ENCODE peak calls at places on chromosomes 7 and 10, in four cellular contexts. X is PC-9, W is fibroblast of mammary gland, O is H1. Y is an unnamed sample.

GRCh38 chr10:101507241-101507640 is 80.8 kb downstream of the POLL start:
- DNase-seq in X (no peak), W (no peak), O (no peak), Y (no peak)

GRCh38 chr7:35487402-35487801 is 207.5 kb downstream of the HERPUD2 start:
- DNase-seq in X (no peak), W (no peak), O (no peak), Y (no peak)

GRCh38 chr7:94440460-94441039 is 45.9 kb downstream of the COL1A2 start:
- DNase-seq in X (no peak), W (peak), O (no peak), Y (no peak)

GRCh38 chr7:156639426-156640256 is 933 bp upstream of the RNF32 start:
- DNase-seq in X (no peak), W (peak), O (no peak), Y (no peak)

GRCh38 chr10:108204528-108205313 is 1040.2 kb upstream of the SORCS1 start:
- DNase-seq in X (no peak), W (peak), O (peak), Y (peak)

GRCh38 chr10:60644436-60645130 is 133.7 kb upstream of the CDK1 start:
- DNase-seq in X (no peak), W (no peak), O (no peak), Y (no peak)

GRCh38 chr10:119501690-119502089 is 40.8 kb downstream of the RGS10 start:
- DNase-seq in X (no peak), W (no peak), O (no peak), Y (no peak)

GRCh38 chr7:44581426-44581906 is 565 bp downstream of the TMED4 start:
- DNase-seq in X (peak), W (peak), O (no peak), Y (no peak)

GRCh38 chr7:16484453-16485158 is 19.1 kb upstream of the SOSTDC1 start:
- DNase-seq in X (peak), W (peak), O (no peak), Y (peak)

GRCh38 chr10:43238462-43238861 is 28.4 kb downstream of the RASGEF1A start:
- DNase-seq in X (no peak), W (no peak), O (no peak), Y (no peak)

GRCh38 chr7:1668486-1668931 is 1.6 kb upstream of the ELFN1 start:
- DNase-seq in X (peak), W (no peak), O (no peak), Y (no peak)

GRCh38 chr7:44964831-44965440 is 13.9 kb downstream of the MYO1G start:
- DNase-seq in X (no peak), W (no peak), O (no peak), Y (no peak)

GRCh38 chr7:111752022-111752582 is 189.8 kb upstream of the IMMP2L start:
- DNase-seq in X (peak), W (peak), O (no peak), Y (peak)

GRCh38 chr10:3620818-3621217 is 164.2 kb downstream of the KLF6 start:
- DNase-seq in X (no peak), W (no peak), O (no peak), Y (no peak)

GRCh38 chr10:69075431-69075830 is 12.5 kb upstream of the SRGN start:
- DNase-seq in X (no peak), W (no peak), O (no peak), Y (no peak)

GRCh38 chr10:62692085-62692484 is 112.4 kb upstream of the ADO start:
- DNase-seq in X (no peak), W (no peak), O (no peak), Y (no peak)

GRCh38 chr10:63711866-63712716 is 190.9 kb downstream of the REEP3 start:
- DNase-seq in X (peak), W (peak), O (no peak), Y (peak)

GRCh38 chr7:105230486-105230885 is 158.2 kb downstream of the SRPK2 start:
- DNase-seq in X (no peak), W (no peak), O (no peak), Y (no peak)

GRCh38 chr7:107405559-107405958 is 64.3 kb upstream of the GPR22 start:
- DNase-seq in X (peak), W (no peak), O (no peak), Y (no peak)

GRCh38 chr7:138781004-138781403 is 16.8 kb upstream of the TMEM213 start:
- DNase-seq in X (no peak), W (no peak), O (no peak), Y (no peak)

GRCh38 chr7:27409776-27410175 is 167.2 kb downstream of the EVX1 start:
- DNase-seq in X (no peak), W (peak), O (no peak), Y (peak)

GRCh38 chr7:27364344-27364758 is 121.7 kb downstream of the EVX1 start:
- DNase-seq in X (peak), W (peak), O (no peak), Y (peak)

GRCh38 chr10:132690821-132691610 is 94.9 kb downstream of the NKX6-2 start:
- DNase-seq in X (no peak), W (no peak), O (no peak), Y (no peak)

GRCh38 chr10:17143055-17143690 is 13.6 kb upstream of the CUBN start:
- DNase-seq in X (no peak), W (no peak), O (no peak), Y (peak)

GRCh38 chr7:22372863-22373262 is 15.9 kb upstream of the RAPGEF5 start:
- DNase-seq in X (peak), W (no peak), O (no peak), Y (no peak)

GRCh38 chr10:82027711-82028110 is 152.7 kb downstream of the NRG3 start:
- DNase-seq in X (no peak), W (no peak), O (no peak), Y (no peak)

GRCh38 chr7:121000091-121000983 is 11.8 kb downstream of the CPED1 start:
- DNase-seq in X (no peak), W (peak), O (no peak), Y (peak)

GRCh38 chr10:79047875-79048638 is 20.7 kb upstream of the ZMIZ1 start:
- DNase-seq in X (no peak), W (no peak), O (no peak), Y (no peak)

GRCh38 chr7:131188367-131189339 is 139.0 kb upstream of the MKLN1 start:
- DNase-seq in X (peak), W (peak), O (no peak), Y (peak)

GRCh38 chr7:40538281-40538680 is 403.5 kb downstream of the SUGCT start:
- DNase-seq in X (no peak), W (no peak), O (no peak), Y (no peak)

GRCh38 chr7:32905175-32905662 is 13.7 kb upstream of the KBTBD2 start:
- DNase-seq in X (peak), W (peak), O (no peak), Y (peak)

GRCh38 chr7:24851791-24852190 is 94.5 kb upstream of the GSDME start:
- DNase-seq in X (peak), W (peak), O (no peak), Y (no peak)

GRCh38 chr10:35005868-35006267 is 84.3 kb downstream of the CUL2 start:
- DNase-seq in X (peak), W (peak), O (no peak), Y (peak)

GRCh38 chr7:44678468-44679179 is 70.0 kb upstream of the ZMIZ2 start:
- DNase-seq in X (peak), W (peak), O (no peak), Y (peak)

GRCh38 chr7:132557489-132558044 is 18.7 kb downstream of the PLXNA4 start:
- DNase-seq in X (no peak), W (peak), O (no peak), Y (no peak)

GRCh38 chr10:91570220-91570619 is 62.7 kb downstream of the PPP1R3C start:
- DNase-seq in X (no peak), W (no peak), O (no peak), Y (no peak)

GRCh38 chr10:91566142-91566541 is 66.7 kb downstream of the PPP1R3C start:
- DNase-seq in X (no peak), W (no peak), O (no peak), Y (no peak)

GRCh38 chr10:91569522-91569921 is 63.3 kb downstream of the PPP1R3C start:
- DNase-seq in X (no peak), W (no peak), O (no peak), Y (no peak)

GRCh38 chr10:91565241-91565640 is 67.6 kb downstream of the PPP1R3C start:
- DNase-seq in X (no peak), W (no peak), O (no peak), Y (no peak)

DNA sequence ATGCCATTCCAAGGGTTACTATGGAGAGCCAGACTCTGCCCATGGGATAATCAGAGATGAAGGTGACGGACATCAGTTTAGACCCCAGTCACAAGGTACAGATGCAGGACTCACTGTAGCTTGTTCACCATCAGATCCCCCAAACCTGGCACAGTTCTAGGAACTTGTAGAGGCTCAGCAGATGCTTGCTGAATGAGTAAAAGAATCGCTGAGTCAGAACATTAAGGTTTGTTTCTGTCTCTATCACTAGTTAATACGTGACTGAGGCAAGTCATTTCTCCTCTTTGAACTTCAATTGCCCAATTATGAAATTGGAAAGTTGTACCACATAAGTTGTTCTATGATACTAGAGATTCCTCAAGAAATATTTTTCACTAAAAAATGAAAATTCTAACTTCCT is 65.1 kb downstream of the PPP1R3C start:
- DNase-seq in X (no peak), W (peak), O (no peak), Y (no peak)
- TF ChIP-seq CTCF in X (no peak), W (no peak), O (no peak), Y (no peak)

GRCh38 chr7:123821320-123821719 is 23.6 kb upstream of the HYAL4 start:
- DNase-seq in X (no peak), W (no peak), O (no peak), Y (no peak)
- TF ChIP-seq CTCF in X (no peak), W (no peak), O (no peak), Y (no peak)

GRCh38 chr7:144513332-144513731 is 109.8 kb upstream of the NOBOX start:
- DNase-seq in X (no peak), W (peak), O (no peak), Y (no peak)
- TF ChIP-seq CTCF in X (peak), W (peak), O (peak), Y (no peak)

DNA sequence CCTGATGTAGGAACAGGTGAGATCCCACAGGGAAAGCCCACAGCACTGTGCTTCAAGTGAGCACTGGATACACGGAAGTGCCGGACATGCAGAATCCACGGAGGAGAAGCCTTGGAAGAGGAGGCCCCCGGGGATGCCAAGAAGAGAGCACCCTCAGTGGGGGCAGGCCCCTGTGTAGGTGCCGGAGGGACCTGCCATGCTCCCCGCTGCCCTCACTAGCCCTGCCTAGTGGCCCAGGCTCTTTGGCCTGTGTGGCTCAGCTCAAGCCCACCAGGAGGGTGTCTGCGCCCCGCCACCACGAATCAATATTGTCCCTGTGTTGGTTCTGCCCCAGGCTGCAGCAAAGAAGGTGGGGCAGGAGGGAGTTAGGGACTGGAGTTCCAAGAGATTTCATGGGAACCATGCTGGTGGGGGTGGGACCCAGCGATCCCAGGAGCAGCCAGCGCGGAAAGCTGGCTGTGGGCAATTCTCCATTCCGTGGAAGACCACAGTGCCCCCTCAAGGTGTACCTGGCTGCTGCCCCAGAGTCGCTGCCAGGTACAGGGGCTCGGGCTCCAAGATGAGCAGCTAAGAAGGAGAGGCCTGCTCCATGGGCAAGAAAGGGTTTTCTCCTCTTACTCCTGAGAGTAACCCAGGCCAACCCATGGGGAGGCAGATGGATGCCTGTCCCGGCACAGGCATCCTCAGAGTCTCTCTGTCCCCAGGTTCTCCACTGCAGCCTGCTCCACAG is 34.9 kb upstream of the LEP start:
- DNase-seq in X (no peak), W (no peak), O (no peak), Y (no peak)
- TF ChIP-seq CTCF in X (no peak), W (no peak), O (peak), Y (no peak)